ENCODE peak calls at places on chromosomes 16 and 17, in seven cellular contexts. W is IMR-90; K is left lung; C is A549; X is left ventricle myocardium inferior; M is right lobe of liver; T is CD8-positive, alpha-beta T cell. A is an unnamed sample. For H3K4me1 and H3K9me3, the result is how much of the 10 kb centered on the place peaks cover.

GRCh38 chr16:52095466-52095865 is 451.5 kb downstream of the TOX3 start:
- DNase-seq in W (no peak), K (no peak), C (no peak), X (no peak), M (no peak), T (no peak), A (no peak)

GRCh38 chr17:5378566-5379207 is 40.8 kb downstream of the NUP88 start:
- DNase-seq in W (no peak), K (no peak), C (no peak), X (no peak), M (no peak), T (no peak), A (no peak)

GRCh38 chr16:80948886-80949502 is 57.7 kb downstream of the CMC2 start:
- DNase-seq in W (peak), K (no peak), C (no peak), X (peak), M (no peak), T (peak), A (peak)

GRCh38 chr16:58114827-58115825 is 14.1 kb downstream of the CFAP20 start:
- DNase-seq in W (peak), K (no peak), C (no peak), X (no peak), M (no peak), T (no peak), A (no peak)

GRCh38 chr16:75385507-75386152 is 47.7 kb downstream of the CFDP1 start:
- DNase-seq in W (peak), K (no peak), C (peak), X (no peak), M (no peak), T (no peak), A (no peak)

GRCh38 chr17:35774499-35774898 is 13.8 kb downstream of the C17orf50 start:
- DNase-seq in W (peak), K (peak), C (no peak), X (no peak), M (no peak), T (no peak), A (peak)

GRCh38 chr17:6517017-6517416 is 39.3 kb downstream of the PITPNM3 start:
- DNase-seq in W (no peak), K (no peak), C (no peak), X (no peak), M (no peak), T (no peak), A (no peak)

GRCh38 chr16:52852978-52853377 is 199.7 kb downstream of the CHD9NB start:
- DNase-seq in W (no peak), K (no peak), C (no peak), X (no peak), M (no peak), T (no peak), A (no peak)

GRCh38 chr17:31696184-31696602 is 162.9 kb downstream of the COPRS start:
- DNase-seq in W (peak), K (no peak), C (no peak), X (peak), M (peak), T (no peak), A (peak)

GRCh38 chr16:85686912-85687591 is 1.7 kb downstream of the GINS2 start:
- DNase-seq in W (no peak), K (no peak), C (no peak), X (no peak), M (peak), T (peak), A (no peak)

GRCh38 chr17:19799796-19800195 is 51.7 kb upstream of the ALDH3A1 start:
- DNase-seq in W (no peak), K (no peak), C (no peak), X (no peak), M (no peak), T (no peak), A (no peak)

GRCh38 chr16:27819356-27819755 is 244.2 kb downstream of the GSG1L start:
- DNase-seq in W (no peak), K (no peak), C (no peak), X (no peak), M (no peak), T (no peak), A (peak)

DNA sequence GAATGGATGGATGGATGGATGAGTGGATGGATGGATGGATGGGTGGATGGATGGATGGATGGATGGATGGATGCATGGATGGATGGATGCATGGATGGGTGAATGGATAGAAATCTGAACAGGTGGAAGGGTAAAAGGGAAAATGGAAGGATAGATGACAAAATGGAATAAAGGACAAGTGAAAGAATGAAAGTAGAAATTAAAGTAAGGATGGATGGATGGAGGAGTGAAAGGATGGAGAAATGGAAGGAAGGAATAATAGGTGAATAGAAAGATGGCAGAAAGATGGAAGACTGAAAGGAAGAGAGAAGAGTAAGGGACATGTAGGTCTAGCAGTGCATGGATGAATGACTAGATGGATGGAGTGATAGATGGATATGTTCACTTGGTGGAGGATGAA is 29.9 kb downstream of the VWA3A start:
- DNase-seq in W (no peak), K (no peak), C (no peak), X (no peak), M (no peak), T (no peak), A (no peak)
- H3K4me1 ChIP-seq in W (under half), K (under half), C (under half), X (under half), M (under half), T (under half), A (under half)

DNA sequence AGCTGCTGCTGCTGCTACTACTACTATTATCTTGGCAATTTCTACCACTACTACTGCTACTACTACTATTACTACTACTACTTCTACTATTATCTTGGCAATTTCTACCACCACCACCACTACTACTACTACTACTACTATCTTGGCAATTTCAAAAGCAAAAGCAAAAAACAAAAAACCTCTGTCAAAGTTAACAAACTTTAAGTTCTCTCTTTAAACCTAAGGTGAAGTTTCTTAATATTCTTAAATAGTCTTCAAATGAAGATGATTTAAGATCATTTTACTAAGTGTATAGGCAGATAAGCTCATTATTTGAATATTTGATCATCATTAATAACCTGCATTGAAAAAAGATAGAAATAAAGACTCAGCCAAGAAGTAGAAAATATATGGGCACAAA is 118.5 kb downstream of the BRIP1 start:
- DNase-seq in W (no peak), K (no peak), C (no peak), X (no peak), M (no peak), T (no peak), A (no peak)
- H3K9me3 ChIP-seq in W (under half), K (under half), C (under half), X (half or more), M (under half), T (under half), A (under half)

GRCh38 chr16:79767597-79768280 is 167.2 kb upstream of the MAF start:
- DNase-seq in W (no peak), K (no peak), C (no peak), X (no peak), M (peak), T (no peak), A (peak)
- TF ChIP-seq CTCF in W (no peak), K (no peak), C (peak), X (peak), M (peak), T (no peak), A (peak)

GRCh38 chr17:78891406-78892061 is 11.5 kb downstream of the CEP295NL start:
- DNase-seq in W (no peak), K (peak), C (no peak), X (no peak), M (no peak), T (no peak), A (no peak)

GRCh38 chr17:78889525-78889924 is 13.5 kb downstream of the CEP295NL start:
- DNase-seq in W (no peak), K (no peak), C (no peak), X (no peak), M (no peak), T (no peak), A (no peak)

GRCh38 chr17:78890111-78890897 is 12.7 kb downstream of the CEP295NL start:
- DNase-seq in W (no peak), K (peak), C (no peak), X (peak), M (peak), T (peak), A (no peak)

GRCh38 chr17:78886954-78887353 is 16.0 kb downstream of the CEP295NL start:
- DNase-seq in W (no peak), K (no peak), C (no peak), X (no peak), M (no peak), T (no peak), A (no peak)

DNA sequence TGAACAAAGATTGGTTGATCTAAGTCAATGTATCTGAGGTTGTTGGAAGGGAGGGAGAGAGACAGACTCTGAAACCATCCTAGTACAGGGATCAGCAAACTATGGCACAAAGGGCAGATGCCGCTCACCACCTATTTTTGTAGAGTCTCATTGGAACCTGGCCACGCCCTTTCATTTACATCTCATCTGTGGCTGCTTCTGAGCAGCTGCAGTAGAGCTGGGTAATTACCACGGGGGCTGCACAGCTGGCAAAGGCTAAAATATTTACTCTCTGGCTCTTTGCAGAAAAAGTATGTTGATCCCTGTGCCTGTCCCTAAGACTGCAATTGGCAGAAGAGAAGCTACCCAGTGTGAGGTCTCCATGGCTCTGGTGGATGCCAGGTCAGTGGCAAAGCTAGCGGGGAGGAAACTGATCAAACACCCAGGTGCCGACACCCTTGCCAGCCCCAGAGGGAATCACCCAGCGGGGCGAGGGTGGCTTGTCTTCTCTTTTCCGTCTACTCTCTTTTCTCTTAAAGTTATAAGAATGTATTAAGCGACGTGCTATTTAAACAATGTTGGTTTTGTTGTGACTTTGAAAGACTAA is 14.0 kb downstream of the CEP295NL start:
- DNase-seq in W (no peak), K (no peak), C (no peak), X (no peak), M (no peak), T (no peak), A (no peak)
- H3K4me1 ChIP-seq in W (under half), K (half or more), C (under half), X (half or more), M (under half), T (under half), A (under half)

GRCh38 chr17:83202002-83203000 is 122.9 kb downstream of the METRNL start:
- DNase-seq in W (no peak), K (peak), C (no peak), X (peak), M (peak), T (no peak), A (no peak)

GRCh38 chr17:83200231-83200699 is 120.9 kb downstream of the METRNL start:
- DNase-seq in W (peak), K (peak), C (no peak), X (peak), M (peak), T (peak), A (no peak)

GRCh38 chr17:83201206-83202001 is 122.0 kb downstream of the METRNL start:
- DNase-seq in W (no peak), K (peak), C (no peak), X (no peak), M (peak), T (no peak), A (no peak)

GRCh38 chr17:83199500-83200201 is 120.2 kb downstream of the METRNL start:
- DNase-seq in W (peak), K (peak), C (no peak), X (peak), M (peak), T (peak), A (no peak)

DNA sequence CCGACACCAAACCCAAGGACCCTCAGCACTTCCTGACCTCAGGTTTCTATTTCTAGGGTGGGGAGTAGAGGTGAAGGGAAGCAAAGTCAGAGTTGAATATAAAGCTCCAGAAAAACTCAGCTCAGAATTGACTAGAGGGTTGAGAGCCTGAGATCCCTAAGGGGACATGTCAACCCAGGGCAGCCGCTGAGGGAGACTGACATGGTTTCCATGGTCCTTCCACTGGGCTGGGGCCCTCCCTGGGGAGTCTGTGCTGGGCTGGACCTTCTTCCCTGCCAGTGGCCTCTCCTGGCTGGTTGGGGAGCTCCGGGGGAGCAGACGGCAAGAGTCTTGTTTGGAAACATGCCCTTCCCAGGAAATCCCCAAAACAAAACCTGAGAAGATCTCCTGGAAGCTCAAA is 121.3 kb downstream of the METRNL start:
- DNase-seq in W (no peak), K (peak), C (no peak), X (peak), M (peak), T (no peak), A (no peak)
- H3K9me3 ChIP-seq in W (under half), K (under half), C (under half), X (under half), M (under half), T (under half), A (under half)

GRCh38 chr17:70138309-70138865 is 30.9 kb upstream of the KCNJ2 start:
- DNase-seq in W (no peak), K (no peak), C (no peak), X (no peak), M (no peak), T (no peak), A (no peak)

GRCh38 chr17:70136131-70136530 is 33.2 kb upstream of the KCNJ2 start:
- DNase-seq in W (no peak), K (no peak), C (no peak), X (no peak), M (no peak), T (no peak), A (no peak)

GRCh38 chr17:70139449-70139993 is 29.8 kb upstream of the KCNJ2 start:
- DNase-seq in W (no peak), K (no peak), C (no peak), X (no peak), M (no peak), T (no peak), A (no peak)

GRCh38 chr17:70134777-70135176 is 34.6 kb upstream of the KCNJ2 start:
- DNase-seq in W (no peak), K (no peak), C (no peak), X (no peak), M (no peak), T (no peak), A (no peak)

DNA sequence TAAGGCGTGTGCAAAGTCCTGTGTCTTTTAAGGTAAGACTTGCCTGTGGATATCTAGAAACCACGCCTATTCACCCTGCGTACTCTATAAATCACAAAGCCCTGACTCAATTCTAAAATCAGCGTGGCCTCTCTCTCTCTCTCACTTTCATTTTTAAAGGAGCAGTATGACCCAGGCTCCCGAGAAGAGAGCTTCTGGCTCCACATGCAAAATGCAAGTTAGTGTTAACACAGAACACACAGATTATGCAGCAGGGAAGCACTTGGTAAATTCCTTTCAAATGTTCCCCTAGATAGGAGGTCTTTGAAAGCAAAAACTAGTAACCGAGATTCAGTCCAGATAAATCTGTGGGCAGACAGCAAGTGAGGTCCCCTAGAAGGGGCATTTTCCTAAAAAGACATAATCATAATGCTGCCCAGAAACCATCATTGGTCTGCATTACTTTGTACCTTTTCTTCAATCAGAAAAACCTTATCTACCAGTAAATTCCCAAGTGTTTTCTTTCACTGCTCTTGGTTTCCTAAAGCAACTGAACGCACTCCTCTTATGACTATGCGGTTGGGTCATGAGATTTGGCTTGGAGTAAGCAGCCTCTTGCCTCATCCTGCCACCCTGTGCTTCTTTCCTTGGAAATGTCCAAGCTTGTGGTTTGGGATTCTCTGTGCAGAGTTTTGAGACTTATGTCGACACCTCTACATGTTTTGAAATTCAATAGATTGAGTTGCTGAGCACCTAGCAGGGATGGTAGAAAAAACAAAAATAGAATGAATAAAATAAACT is 31.7 kb upstream of the KCNJ2 start:
- DNase-seq in W (peak), K (peak), C (peak), X (no peak), M (no peak), T (no peak), A (peak)
- TF ChIP-seq CTCF in W (peak), K (no peak), C (no peak), X (no peak), M (no peak), T (no peak), A (no peak)

GRCh38 chr17:82881292-82881823 is 41.5 kb upstream of the ZNF750 start:
- DNase-seq in W (no peak), K (no peak), C (no peak), X (peak), M (peak), T (no peak), A (no peak)

GRCh38 chr17:82883461-82884031 is 43.7 kb upstream of the ZNF750 start:
- DNase-seq in W (no peak), K (no peak), C (no peak), X (no peak), M (no peak), T (peak), A (no peak)

GRCh38 chr17:82882715-82883446 is 43.1 kb upstream of the ZNF750 start:
- DNase-seq in W (no peak), K (peak), C (no peak), X (no peak), M (no peak), T (peak), A (no peak)

GRCh38 chr17:82880620-82881019 is 40.8 kb upstream of the ZNF750 start:
- DNase-seq in W (no peak), K (no peak), C (no peak), X (peak), M (peak), T (no peak), A (no peak)

GRCh38 chr17:82881900-82882714 is 42.3 kb upstream of the ZNF750 start:
- DNase-seq in W (no peak), K (peak), C (no peak), X (peak), M (peak), T (no peak), A (no peak)
- H3K4me1 ChIP-seq in W (under half), K (half or more), C (under half), X (half or more), M (under half), T (half or more), A (under half)